ENCODE peak calls at places on chromosomes 7 and 10, in seven cellular contexts. J is PC-3, S is uterus, N is tibial artery, B is transverse colon, E is hepatocyte, R is SK-N-SH. U is an unnamed sample.
A peak's percentile ranks its signal among the peaks of the same experiment; 100 is the strongest.

GRCh38 chr10:104183682-104184081 is 48.5 kb downstream of the CFAP43 start:
- DNase-seq in J (no peak), S (no peak), N (no peak), B (no peak), E (no peak), R (no peak), U (no peak)

GRCh38 chr7:86411804-86412203 is 231.9 kb upstream of the GRM3 start:
- DNase-seq in J (peak; percentile 33), S (no peak), N (no peak), B (no peak), E (no peak), R (no peak), U (no peak)

GRCh38 chr10:99945286-99945685 is 64.5 kb downstream of the DNMBP start:
- DNase-seq in J (peak; percentile 80), S (peak; percentile 69), N (peak; percentile 47), B (no peak), E (peak; percentile 54), R (no peak), U (no peak)

GRCh38 chr7:51058764-51059163 is 257.8 kb downstream of the COBL start:
- DNase-seq in J (no peak), S (no peak), N (no peak), B (no peak), E (no peak), R (no peak), U (no peak)

GRCh38 chr7:5203138-5203537 is 13.1 kb downstream of the WIPI2 start:
- DNase-seq in J (no peak), S (no peak), N (no peak), B (no peak), E (no peak), R (no peak), U (no peak)

GRCh38 chr7:100641860-100642533 is 645 bp upstream of the TFR2 start:
- DNase-seq in J (no peak), S (no peak), N (no peak), B (no peak), E (no peak), R (no peak), U (no peak)

GRCh38 chr10:57168703-57169240 is 807.7 kb upstream of the ZWINT start:
- DNase-seq in J (peak; percentile 8), S (no peak), N (no peak), B (no peak), E (no peak), R (no peak), U (no peak)

GRCh38 chr10:124010563-124011131 is 82.8 kb downstream of the CHST15 start:
- DNase-seq in J (no peak), S (no peak), N (no peak), B (peak; percentile 59), E (no peak), R (no peak), U (no peak)

GRCh38 chr7:133562617-133563016 is 309.7 kb downstream of the EXOC4 start:
- DNase-seq in J (no peak), S (no peak), N (no peak), B (no peak), E (no peak), R (no peak), U (no peak)

GRCh38 chr7:149729586-149729982 is 43.8 kb downstream of the ZNF467 start:
- DNase-seq in J (no peak), S (no peak), N (no peak), B (no peak), E (no peak), R (no peak), U (no peak)

GRCh38 chr7:65230231-65230630 is 143.4 kb upstream of the ZNF92 start:
- DNase-seq in J (no peak), S (no peak), N (no peak), B (no peak), E (no peak), R (no peak), U (no peak)

GRCh38 chr7:16668049-16668858 is 22.3 kb downstream of the BZW2 start:
- DNase-seq in J (peak; percentile 99), S (peak; percentile 87), N (peak; percentile 71), B (peak; percentile 44), E (peak; percentile 91), R (peak; percentile 54), U (no peak)

GRCh38 chr7:55177589-55178261 is 158.9 kb downstream of the EGFR start:
- DNase-seq in J (no peak), S (no peak), N (no peak), B (peak; percentile 21), E (no peak), R (peak; percentile 75), U (no peak)

GRCh38 chr7:127250312-127251047 is 2.3 kb downstream of the GRM8 start:
- DNase-seq in J (peak; percentile 13), S (no peak), N (no peak), B (no peak), E (no peak), R (no peak), U (no peak)

GRCh38 chr7:85456254-85456653 is 269.4 kb upstream of the SEMA3D start:
- DNase-seq in J (no peak), S (no peak), N (no peak), B (no peak), E (no peak), R (no peak), U (no peak)

GRCh38 chr10:6498771-6499170 is 81.3 kb downstream of the PRKCQ start:
- DNase-seq in J (no peak), S (no peak), N (no peak), B (no peak), E (no peak), R (no peak), U (no peak)

GRCh38 chr7:98509836-98510235 is 107.2 kb upstream of the NPTX2 start:
- DNase-seq in J (no peak), S (no peak), N (no peak), B (no peak), E (no peak), R (no peak), U (no peak)

GRCh38 chr10:130493446-130494198 is 357.4 kb downstream of the GLRX3 start:
- DNase-seq in J (no peak), S (no peak), N (no peak), B (no peak), E (no peak), R (peak; percentile 48), U (no peak)

GRCh38 chr7:42605800-42606199 is 306.1 kb downstream of the C7orf25 start:
- DNase-seq in J (peak; percentile 15), S (no peak), N (no peak), B (no peak), E (no peak), R (no peak), U (no peak)

GRCh38 chr10:121405549-121405948 is 192.7 kb downstream of the FGFR2 start:
- DNase-seq in J (no peak), S (no peak), N (no peak), B (no peak), E (no peak), R (no peak), U (no peak)

GRCh38 chr10:24722676-24723385 is 856 bp downstream of the ARHGAP21 start:
- DNase-seq in J (peak; percentile 38), S (peak; percentile 34), N (peak; percentile 44), B (peak; percentile 53), E (peak; percentile 83), R (peak; percentile 84), U (no peak)

GRCh38 chr10:66747451-66747850 is 178.4 kb upstream of the LRRTM3 start:
- DNase-seq in J (peak; percentile 100), S (no peak), N (no peak), B (no peak), E (peak; percentile 5), R (no peak), U (no peak)

GRCh38 chr10:8280946-8281345 is 226.5 kb downstream of the GATA3 start:
- DNase-seq in J (no peak), S (no peak), N (no peak), B (no peak), E (no peak), R (no peak), U (no peak)

GRCh38 chr10:85791846-85792532 is 574.6 kb downstream of the GRID1 start:
- DNase-seq in J (peak; percentile 1), S (no peak), N (no peak), B (no peak), E (peak; percentile 38), R (no peak), U (no peak)

GRCh38 chr10:119562097-119562496 is 19.6 kb upstream of the RGS10 start:
- DNase-seq in J (no peak), S (no peak), N (no peak), B (no peak), E (no peak), R (no peak), U (no peak)

GRCh38 chr7:11858668-11859302 is 26.8 kb upstream of the THSD7A start:
- DNase-seq in J (peak; percentile 39), S (no peak), N (no peak), B (no peak), E (no peak), R (no peak), U (no peak)

GRCh38 chr10:75405201-75406143 is 3.9 kb upstream of the ZNF503 start:
- DNase-seq in J (peak; percentile 86), S (peak; percentile 63), N (no peak), B (peak; percentile 20), E (peak; percentile 77), R (peak; percentile 56), U (no peak)

DNA sequence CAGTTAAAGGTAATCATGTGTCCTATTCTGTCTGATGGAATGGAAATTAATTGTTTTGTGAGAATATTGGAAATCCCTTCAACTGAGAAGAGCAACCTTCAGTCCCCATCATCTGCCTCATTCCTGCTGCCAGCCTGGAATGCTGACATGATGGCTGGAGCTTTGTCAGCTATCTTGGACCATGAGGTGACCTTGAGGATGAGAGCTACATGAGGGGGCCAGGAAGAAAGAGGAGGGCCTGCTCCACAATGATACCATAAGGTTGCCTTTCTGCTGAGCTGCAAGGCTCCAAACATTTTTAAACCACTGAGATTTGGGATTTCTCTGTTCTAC is 40.7 kb upstream of the C10orf71 start:
- DNase-seq in J (no peak), S (no peak), N (no peak), B (no peak), E (no peak), R (no peak), U (no peak)
- H3K27me3 ChIP-seq in J (peaks cover 29% of the 10 kb centered on the region), S (no peaks in the 10 kb centered on the region), N (no peaks in the 10 kb centered on the region), B (no peaks in the 10 kb centered on the region), E (no peaks in the 10 kb centered on the region), R (no peaks in the 10 kb centered on the region), U (no peaks in the 10 kb centered on the region)

GRCh38 chr7:150753826-150754603 is 16.8 kb downstream of the GIMAP5 start:
- DNase-seq in J (peak; percentile 11), S (no peak), N (no peak), B (no peak), E (no peak), R (peak; percentile 68), U (no peak)
- H3K4me1 ChIP-seq in J (no peaks in the 10 kb centered on the region), S (no peaks in the 10 kb centered on the region), N (no peaks in the 10 kb centered on the region), B (peaks cover 4% of the 10 kb centered on the region), E (no peaks in the 10 kb centered on the region), R (no peaks in the 10 kb centered on the region), U (peaks cover 18% of the 10 kb centered on the region)

DNA sequence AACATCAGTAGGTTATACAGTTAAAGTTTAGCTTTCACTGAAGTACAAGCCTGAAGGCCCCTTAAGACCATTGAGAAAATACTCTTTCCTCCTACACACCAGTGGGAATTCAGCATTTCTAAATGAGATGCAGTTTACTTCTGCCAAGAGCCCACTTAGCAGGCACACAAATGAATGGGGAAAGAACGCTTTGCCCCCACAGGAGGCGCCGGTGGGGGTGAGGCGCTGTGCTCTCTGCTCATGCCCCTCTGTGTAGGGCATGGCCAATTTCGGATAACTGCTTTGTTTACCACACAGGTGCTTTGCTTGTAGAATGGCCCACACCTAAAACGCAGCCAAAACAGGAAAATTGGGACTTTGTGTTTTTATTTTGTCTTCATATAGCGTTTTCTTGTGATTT is 15.9 kb upstream of the LAT2 start:
- DNase-seq in J (no peak), S (no peak), N (no peak), B (no peak), E (no peak), R (no peak), U (no peak)
- H3K27me3 ChIP-seq in J (no peaks in the 10 kb centered on the region), S (no peaks in the 10 kb centered on the region), N (no peaks in the 10 kb centered on the region), B (no peaks in the 10 kb centered on the region), E (no peaks in the 10 kb centered on the region), R (no peaks in the 10 kb centered on the region), U (no peaks in the 10 kb centered on the region)

GRCh38 chr7:121030308-121030707 is 41.8 kb downstream of the CPED1 start:
- DNase-seq in J (no peak), S (no peak), N (no peak), B (no peak), E (no peak), R (no peak), U (no peak)
- H3K4me1 ChIP-seq in J (peaks cover 8% of the 10 kb centered on the region), S (no peaks in the 10 kb centered on the region), N (peaks cover 72% of the 10 kb centered on the region), B (peaks cover 12% of the 10 kb centered on the region), E (peaks cover 17% of the 10 kb centered on the region), R (peaks cover 4% of the 10 kb centered on the region), U (no peaks in the 10 kb centered on the region)